ENCODE peak calls at places on chromosomes 16 and 17, in six cellular contexts. B is fibroblast of pulmonary artery, J is HFFc6, Z is HL-60, F is A549, Y is lower lobe of right lung. I is an unnamed sample.

GRCh38 chr16:81321039-81321438 is 6.3 kb downstream of the GAN start:
- DNase-seq in B (no peak), J (no peak), Z (no peak), F (no peak), Y (no peak), I (no peak)

GRCh38 chr16:63312343-63312742 is 1276.1 kb upstream of the CDH8 start:
- DNase-seq in B (no peak), J (no peak), Z (no peak), F (no peak), Y (no peak), I (no peak)

GRCh38 chr16:56382901-56383355 is 42.4 kb downstream of the AMFR start:
- DNase-seq in B (peak; percentile 48), J (peak; percentile 4), Z (no peak), F (peak; percentile 34), Y (no peak), I (no peak)

GRCh38 chr17:27206447-27206846 is 87.5 kb upstream of the WSB1 start:
- DNase-seq in B (no peak), J (no peak), Z (peak; percentile 34), F (no peak), Y (no peak), I (no peak)

GRCh38 chr16:12228607-12229499 is 252.3 kb downstream of the SNX29 start:
- DNase-seq in B (peak; percentile 64), J (peak; percentile 74), Z (peak; percentile 1), F (peak; percentile 57), Y (no peak), I (no peak)

GRCh38 chr17:38704645-38705522 is at the start of gene MLLT6:
- DNase-seq in B (peak; percentile 77), J (peak; percentile 69), Z (peak; percentile 72), F (peak; percentile 81), Y (peak; percentile 85), I (peak; percentile 83)

GRCh38 chr16:52556083-52556482 is 9.1 kb upstream of the TOX3 start:
- DNase-seq in B (no peak), J (no peak), Z (no peak), F (no peak), Y (no peak), I (no peak)

GRCh38 chr17:49249292-49249794 is 18.8 kb upstream of the PHOSPHO1 start:
- DNase-seq in B (peak; percentile 41), J (no peak), Z (no peak), F (no peak), Y (peak; percentile 53), I (no peak)

GRCh38 chr17:18031955-18032354 is 7.0 kb downstream of the ATPAF2 start:
- DNase-seq in B (peak; percentile 58), J (no peak), Z (no peak), F (no peak), Y (no peak), I (no peak)

GRCh38 chr16:12437761-12438440 is 365.8 kb downstream of the CPPED1 start:
- DNase-seq in B (no peak), J (no peak), Z (no peak), F (no peak), Y (no peak), I (no peak)

GRCh38 chr16:873243-873661 is 72.7 kb upstream of the GNG13 start:
- DNase-seq in B (no peak), J (no peak), Z (no peak), F (no peak), Y (peak; percentile 32), I (no peak)

GRCh38 chr16:57628008-57628781 is at the start of gene ADGRG1:
- DNase-seq in B (peak; percentile 97), J (peak; percentile 95), Z (peak; percentile 26), F (peak; percentile 95), Y (peak; percentile 64), I (no peak)
- TF ChIP-seq CTCF in B (no peak), J (peak; percentile 20), Z (no peak), F (no peak), Y (no peak), I (peak; percentile 25)

GRCh38 chr17:74086992-74087391 is 116.5 kb upstream of the RPL38 start:
- DNase-seq in B (no peak), J (no peak), Z (no peak), F (no peak), Y (no peak), I (no peak)

GRCh38 chr17:74089869-74090464 is 113.5 kb upstream of the RPL38 start:
- DNase-seq in B (peak; percentile 49), J (no peak), Z (peak; percentile 28), F (peak; percentile 52), Y (peak; percentile 68), I (no peak)

GRCh38 chr17:74083321-74083720 is 120.2 kb upstream of the RPL38 start:
- DNase-seq in B (no peak), J (no peak), Z (no peak), F (no peak), Y (no peak), I (no peak)

GRCh38 chr17:74080936-74081335 is 122.5 kb upstream of the RPL38 start:
- DNase-seq in B (no peak), J (no peak), Z (no peak), F (no peak), Y (no peak), I (no peak)

DNA sequence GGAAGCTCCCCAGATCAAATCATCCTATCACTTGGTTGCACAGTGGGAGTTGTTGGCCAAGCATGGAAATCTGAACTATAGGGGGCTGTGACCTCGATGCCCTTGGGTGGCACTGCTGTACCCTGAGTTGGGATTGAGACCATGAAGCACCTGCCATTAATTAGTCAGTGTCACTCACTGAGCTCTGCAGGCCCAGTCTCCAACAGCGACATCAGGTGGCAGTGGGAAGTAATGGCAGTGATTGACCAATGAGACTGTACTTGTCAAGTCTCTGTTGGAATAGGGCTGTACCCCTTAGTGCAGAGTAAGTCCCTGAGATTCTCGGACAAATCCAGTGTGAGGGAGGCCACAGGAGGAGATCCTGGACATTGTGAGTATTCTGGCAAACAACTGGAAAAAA is 118.0 kb upstream of the RPL38 start:
- DNase-seq in B (no peak), J (no peak), Z (no peak), F (no peak), Y (no peak), I (no peak)
- TF ChIP-seq CTCF in B (peak; percentile 12), J (peak; percentile 31), Z (peak; percentile 10), F (no peak), Y (no peak), I (peak; percentile 54)

DNA sequence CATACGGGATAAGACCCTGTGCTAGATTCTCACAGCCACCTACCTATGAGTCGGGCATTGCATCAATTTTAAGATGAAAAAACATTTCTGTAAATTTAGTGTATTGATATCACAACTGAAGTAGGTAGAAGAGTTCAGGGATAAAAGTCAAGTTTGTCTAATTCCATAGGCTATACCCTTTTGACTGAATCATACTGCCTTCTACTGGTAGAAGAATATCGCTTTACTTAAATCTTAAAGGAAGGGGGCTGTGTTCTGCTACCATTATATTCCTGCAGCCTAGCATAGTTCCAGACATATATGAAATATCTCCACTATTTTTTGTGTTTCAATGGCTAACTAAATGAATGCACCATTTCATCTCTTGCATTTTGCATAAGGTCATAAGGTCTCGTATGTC is 1128.6 kb downstream of the CDH8 start:
- DNase-seq in B (no peak), J (no peak), Z (no peak), F (no peak), Y (no peak), I (no peak)
- TF ChIP-seq CTCF in B (no peak), J (no peak), Z (no peak), F (no peak), Y (no peak), I (peak; percentile 40)

DNA sequence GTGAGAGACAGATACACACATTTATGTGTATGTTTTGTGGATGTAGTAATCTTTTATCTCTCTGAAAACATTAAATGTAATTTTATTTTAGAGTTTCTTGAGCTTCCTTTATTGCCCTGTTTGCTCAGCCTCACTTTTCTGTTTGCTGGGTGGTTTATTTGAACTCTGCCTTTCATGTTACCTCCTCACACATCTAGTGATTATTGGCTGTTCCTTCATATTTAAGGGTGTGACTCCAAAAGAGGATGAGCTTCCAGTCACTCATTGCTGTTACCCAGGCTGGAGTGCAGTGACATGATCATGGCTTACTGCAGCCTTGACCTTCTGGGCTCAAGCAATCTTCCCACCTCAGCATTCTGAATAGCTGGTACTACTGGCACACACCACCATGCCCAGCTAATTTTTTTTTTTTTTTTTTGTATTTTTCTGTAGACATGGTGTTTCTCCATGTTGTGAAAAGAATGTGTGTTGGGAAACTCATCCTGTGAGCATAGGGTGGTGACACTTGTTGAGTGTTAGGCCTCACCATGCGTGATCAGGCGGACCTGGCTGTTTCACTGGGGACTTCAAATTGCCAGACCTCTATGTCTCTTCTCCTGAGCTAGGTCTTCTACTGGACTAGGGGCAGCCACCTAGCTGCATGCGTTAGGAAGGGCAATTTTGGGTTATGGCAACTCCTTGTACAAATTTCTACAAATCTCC is 37.8 kb downstream of the GOSR1 start:
- DNase-seq in B (no peak), J (no peak), Z (no peak), F (no peak), Y (no peak), I (no peak)
- TF ChIP-seq CTCF in B (no peak), J (no peak), Z (no peak), F (no peak), Y (no peak), I (no peak)

GRCh38 chr17:33196883-33197282 is 96.2 kb downstream of the ASIC2 start:
- DNase-seq in B (no peak), J (no peak), Z (no peak), F (no peak), Y (no peak), I (no peak)
- TF ChIP-seq CTCF in B (no peak), J (no peak), Z (no peak), F (no peak), Y (no peak), I (no peak)

GRCh38 chr17:57121308-57122042 is 36.4 kb downstream of the AKAP1 start:
- DNase-seq in B (peak; percentile 59), J (peak; percentile 47), Z (no peak), F (peak; percentile 77), Y (no peak), I (no peak)
- TF ChIP-seq CTCF in B (peak; percentile 76), J (peak; percentile 71), Z (peak; percentile 16), F (peak; percentile 63), Y (peak; percentile 13), I (peak; percentile 80)

GRCh38 chr16:23506606-23506994 is 3.7 kb downstream of the GGA2 start:
- DNase-seq in B (no peak), J (no peak), Z (no peak), F (no peak), Y (no peak), I (no peak)

GRCh38 chr16:23504076-23504452 is 6.2 kb downstream of the GGA2 start:
- DNase-seq in B (peak; percentile 66), J (no peak), Z (no peak), F (no peak), Y (peak; percentile 53), I (no peak)

GRCh38 chr16:23504453-23505179 is 5.7 kb downstream of the GGA2 start:
- DNase-seq in B (peak; percentile 82), J (peak; percentile 94), Z (peak; percentile 76), F (peak; percentile 59), Y (peak; percentile 75), I (no peak)

GRCh38 chr16:23505180-23505665 is 5.1 kb downstream of the GGA2 start:
- DNase-seq in B (no peak), J (no peak), Z (no peak), F (no peak), Y (no peak), I (no peak)

GRCh38 chr16:23505942-23506605 is 4.2 kb downstream of the GGA2 start:
- DNase-seq in B (no peak), J (no peak), Z (no peak), F (no peak), Y (no peak), I (no peak)
- TF ChIP-seq CTCF in B (no peak), J (peak; percentile 29), Z (no peak), F (no peak), Y (no peak), I (no peak)

GRCh38 chr17:44916781-44917241 is 1.5 kb upstream of the GFAP start:
- DNase-seq in B (peak; percentile 50), J (no peak), Z (no peak), F (no peak), Y (peak; percentile 50), I (no peak)
- TF ChIP-seq CTCF in B (peak; percentile 0), J (no peak), Z (no peak), F (no peak), Y (no peak), I (no peak)